ENCODE peak calls at places on chromosome 3, in nine cellular contexts. A is kidney tubule cell; I is activated CD8-positive, alpha-beta memory T cell treated with anti-CD3 and anti-CD28 coated beads for 48 hours; L is EH; M is stimulated activated CD4-positive, alpha-beta T cell treated with anti-CD3 and anti-CD28 coated beads, Interleukin-1b, Interleukin-23, amount 100 ng/mL, for 1 hour; G is activated naive CD4-positive, alpha-beta T cell treated with anti-CD3 and anti-CD28 coated beads, Interleukin-2, amount 50 U/mL, for 16 hours; H is AG09319; F is activated CD8-positive, alpha-beta T cell treated with anti-CD3 and anti-CD28 coated beads, Interleukin-2, amount 10 ng/mL, durations not matched to agents 7 days and 5 days; V is left lung. P is an unnamed sample.

GRCh38 chr3:170815340-170815739 is 54.7 kb downstream of the RPL22L1 start:
- DNase-seq in A (peak; percentile 30), I (no peak), L (no peak), M (no peak), G (no peak), H (no peak), F (no peak), V (no peak), P (no peak)

GRCh38 chr3:119034256-119035013 is at the start of gene IGSF11:
- DNase-seq in A (peak; percentile 65), I (peak; percentile 40), L (peak; percentile 47), M (peak; percentile 61), G (peak; percentile 80), H (no peak), F (peak; percentile 73), V (peak; percentile 52), P (peak; percentile 44)

GRCh38 chr3:61666615-61667320 is 105.4 kb downstream of the PTPRG start:
- DNase-seq in A (no peak), I (no peak), L (no peak), M (no peak), G (no peak), H (no peak), F (no peak), V (no peak), P (no peak)

GRCh38 chr3:170038434-170039110 is 777 bp downstream of the GPR160 start:
- DNase-seq in A (peak; percentile 39), I (no peak), L (no peak), M (no peak), G (peak; percentile 44), H (no peak), F (peak; percentile 34), V (peak; percentile 60), P (no peak)

GRCh38 chr3:62686486-62686885 is 188.7 kb downstream of the CADPS start:
- DNase-seq in A (no peak), I (no peak), L (no peak), M (no peak), G (no peak), H (no peak), F (no peak), V (no peak), P (no peak)

GRCh38 chr3:196948442-196949365 is 6.4 kb upstream of the NCBP2 start:
- DNase-seq in A (peak; percentile 16), I (no peak), L (no peak), M (no peak), G (no peak), H (no peak), F (no peak), V (no peak), P (no peak)

GRCh38 chr3:187290561-187290960 is 976 bp downstream of the MASP1 start:
- DNase-seq in A (no peak), I (no peak), L (no peak), M (no peak), G (no peak), H (no peak), F (no peak), V (no peak), P (no peak)

GRCh38 chr3:14405120-14405885 is 2.9 kb downstream of the SLC6A6 start:
- DNase-seq in A (no peak), I (no peak), L (no peak), M (no peak), G (no peak), H (no peak), F (no peak), V (no peak), P (no peak)

GRCh38 chr3:170196833-170197232 is 15.3 kb upstream of the PHC3 start:
- DNase-seq in A (peak; percentile 68), I (no peak), L (no peak), M (no peak), G (no peak), H (no peak), F (no peak), V (no peak), P (no peak)

GRCh38 chr3:119782435-119782834 is 534 bp downstream of the NR1I2 start:
- DNase-seq in A (no peak), I (no peak), L (no peak), M (no peak), G (no peak), H (no peak), F (no peak), V (no peak), P (no peak)

GRCh38 chr3:73143821-73144237 is 82.4 kb downstream of the EBLN2 start:
- DNase-seq in A (no peak), I (no peak), L (peak; percentile 48), M (no peak), G (no peak), H (no peak), F (no peak), V (no peak), P (no peak)

GRCh38 chr3:155494332-155494731 is 200.8 kb upstream of the STRIT1 start:
- DNase-seq in A (no peak), I (no peak), L (no peak), M (no peak), G (no peak), H (no peak), F (no peak), V (no peak), P (no peak)

GRCh38 chr3:150255416-150255815 is 152.7 kb upstream of the TSC22D2 start:
- DNase-seq in A (peak; percentile 26), I (no peak), L (no peak), M (no peak), G (no peak), H (no peak), F (no peak), V (no peak), P (no peak)

GRCh38 chr3:47705391-47705790 is 76.3 kb downstream of the SMARCC1 start:
- DNase-seq in A (no peak), I (no peak), L (no peak), M (no peak), G (no peak), H (no peak), F (no peak), V (no peak), P (no peak)

GRCh38 chr3:179710079-179710478 is 57.2 kb downstream of the USP13 start:
- DNase-seq in A (no peak), I (no peak), L (no peak), M (no peak), G (no peak), H (no peak), F (no peak), V (no peak), P (no peak)

GRCh38 chr3:126679318-126679751 is 24.4 kb upstream of the TXNRD3 start:
- DNase-seq in A (peak; percentile 79), I (peak; percentile 54), L (peak; percentile 76), M (peak; percentile 75), G (peak; percentile 80), H (peak; percentile 37), F (peak; percentile 79), V (peak; percentile 74), P (peak; percentile 55)

GRCh38 chr3:56309465-56309864 is 158.8 kb downstream of the ERC2 start:
- DNase-seq in A (peak; percentile 13), I (no peak), L (no peak), M (no peak), G (no peak), H (no peak), F (no peak), V (no peak), P (no peak)

GRCh38 chr3:169759256-169759655 is 5.6 kb downstream of the TERC start:
- DNase-seq in A (peak; percentile 36), I (no peak), L (peak; percentile 74), M (no peak), G (no peak), H (no peak), F (no peak), V (no peak), P (no peak)

GRCh38 chr3:79543618-79544017 is 224.2 kb downstream of the ROBO1 start:
- DNase-seq in A (no peak), I (no peak), L (no peak), M (no peak), G (no peak), H (no peak), F (no peak), V (no peak), P (no peak)

GRCh38 chr3:116260491-116260890 is 184.8 kb downstream of the LSAMP start:
- DNase-seq in A (no peak), I (no peak), L (no peak), M (no peak), G (no peak), H (no peak), F (no peak), V (no peak), P (no peak)

GRCh38 chr3:126274735-126275734 is 82.2 kb downstream of the KLF15 start:
- DNase-seq in A (no peak), I (no peak), L (peak; percentile 9), M (no peak), G (no peak), H (no peak), F (no peak), V (no peak), P (no peak)

GRCh38 chr3:99023590-99024192 is 122.2 kb upstream of the DCBLD2 start:
- DNase-seq in A (peak; percentile 43), I (no peak), L (peak; percentile 60), M (no peak), G (no peak), H (peak; percentile 12), F (no peak), V (no peak), P (no peak)

GRCh38 chr3:50126287-50127211 is 28.6 kb upstream of the SEMA3F start:
- DNase-seq in A (peak; percentile 50), I (no peak), L (peak; percentile 88), M (no peak), G (no peak), H (no peak), F (no peak), V (no peak), P (no peak)

GRCh38 chr3:12107071-12107713 is 51.5 kb downstream of the TIMP4 start:
- DNase-seq in A (no peak), I (no peak), L (no peak), M (no peak), G (no peak), H (no peak), F (no peak), V (no peak), P (no peak)

GRCh38 chr3:72635551-72635950 is 212.7 kb downstream of the SHQ1 start:
- DNase-seq in A (no peak), I (no peak), L (no peak), M (no peak), G (no peak), H (no peak), F (no peak), V (no peak), P (no peak)

GRCh38 chr3:119595639-119596329 is 1.9 kb upstream of the PLA1A start:
- DNase-seq in A (peak; percentile 76), I (no peak), L (no peak), M (no peak), G (no peak), H (no peak), F (no peak), V (no peak), P (no peak)

P was measured in T-helper 17 cell.